ENCODE peak calls at places on chromosomes 1 and 21, in five cellular contexts. K, T, G, L and R are unnamed samples. For H3K4me1, the result is how much of the 10 kb centered on the place peaks cover.

GRCh38 chr21:22200378-22201092 is 1202.3 kb downstream of the NCAM2 start:
- DNase-seq in K (no peak), T (peak), G (no peak), L (no peak), R (peak)

GRCh38 chr1:8394456-8395321 is 76.8 kb downstream of the SLC45A1 start:
- DNase-seq in K (no peak), T (peak), G (no peak), L (no peak), R (no peak)

GRCh38 chr21:33197546-33197945 is 32.2 kb upstream of the IFNAR2 start:
- DNase-seq in K (no peak), T (no peak), G (peak), L (no peak), R (no peak)

GRCh38 chr1:227314014-227314848 is 4.1 kb downstream of the CDC42BPA start:
- DNase-seq in K (no peak), T (no peak), G (no peak), L (no peak), R (no peak)

GRCh38 chr21:33762798-33763572 is 120.7 kb downstream of the ITSN1 start:
- DNase-seq in K (no peak), T (peak), G (no peak), L (no peak), R (no peak)

GRCh38 chr1:21544095-21544494 is 34.9 kb downstream of the ALPL start:
- DNase-seq in K (no peak), T (no peak), G (no peak), L (no peak), R (no peak)

GRCh38 chr1:24555591-24556413 is at the start of gene NCMAP:
- DNase-seq in K (no peak), T (peak), G (peak), L (no peak), R (no peak)

GRCh38 chr1:246530482-246530881 is 23.4 kb upstream of the SMYD3 start:
- DNase-seq in K (no peak), T (no peak), G (no peak), L (no peak), R (no peak)

GRCh38 chr1:67285780-67286488 is 21.7 kb upstream of the IL12RB2 start:
- DNase-seq in K (no peak), T (peak), G (no peak), L (no peak), R (no peak)

GRCh38 chr1:227756172-227756959 is 21.1 kb downstream of the SNAP47 start:
- DNase-seq in K (peak), T (no peak), G (no peak), L (peak), R (no peak)

GRCh38 chr1:205633421-205633976 is 1.7 kb upstream of the ELK4 start:
- DNase-seq in K (no peak), T (peak), G (no peak), L (no peak), R (no peak)

GRCh38 chr1:224353975-224354930 is 2.4 kb upstream of the CNIH4 start:
- DNase-seq in K (no peak), T (no peak), G (no peak), L (no peak), R (no peak)

GRCh38 chr1:247857986-247858356 is 984 bp downstream of the TRIM58 start:
- DNase-seq in K (no peak), T (no peak), G (no peak), L (no peak), R (no peak)

GRCh38 chr1:151457911-151458882 is 1.1 kb downstream of the POGZ start:
- DNase-seq in K (peak), T (peak), G (peak), L (peak), R (peak)

GRCh38 chr21:45493401-45494001 is 48.7 kb downstream of the SLC19A1 start:
- DNase-seq in K (no peak), T (no peak), G (no peak), L (no peak), R (no peak)

GRCh38 chr1:28509705-28510349 is 4.0 kb downstream of the RCC1 start:
- DNase-seq in K (no peak), T (no peak), G (peak), L (no peak), R (no peak)

GRCh38 chr1:59852117-59852516 is 37.4 kb downstream of the HOOK1 start:
- DNase-seq in K (no peak), T (no peak), G (no peak), L (no peak), R (no peak)

GRCh38 chr1:185646202-185646683 is 87.9 kb upstream of the HMCN1 start:
- DNase-seq in K (peak), T (peak), G (peak), L (no peak), R (peak)

GRCh38 chr1:216953495-216953894 is 230.3 kb upstream of the ESRRG start:
- DNase-seq in K (no peak), T (no peak), G (no peak), L (no peak), R (no peak)

GRCh38 chr1:7587726-7588456 is 183.2 kb upstream of the VAMP3 start:
- DNase-seq in K (no peak), T (no peak), G (no peak), L (no peak), R (no peak)

GRCh38 chr1:231869364-231869763 is 242.8 kb downstream of the DISC1 start:
- DNase-seq in K (no peak), T (no peak), G (no peak), L (no peak), R (no peak)

GRCh38 chr21:37367758-37368535 is 1.4 kb downstream of the DYRK1A start:
- DNase-seq in K (peak), T (peak), G (peak), L (peak), R (peak)

GRCh38 chr1:60753508-60753907 is 328.9 kb upstream of the NFIA start:
- DNase-seq in K (no peak), T (no peak), G (no peak), L (no peak), R (no peak)

GRCh38 chr1:48229309-48229708 is 6.8 kb downstream of the SLC5A9 start:
- DNase-seq in K (no peak), T (no peak), G (no peak), L (no peak), R (no peak)

GRCh38 chr1:108556501-108556900 is 3.4 kb upstream of the EEIG2 start:
- DNase-seq in K (no peak), T (no peak), G (no peak), L (no peak), R (no peak)

GRCh38 chr1:31372961-31373896 is at the start of gene FABP3:
- DNase-seq in K (peak), T (peak), G (peak), L (peak), R (peak)

GRCh38 chr1:224061436-224061835 is 52.5 kb upstream of the FBXO28 start:
- DNase-seq in K (no peak), T (no peak), G (no peak), L (no peak), R (no peak)

GRCh38 chr1:85397490-85398044 is 67.4 kb downstream of the DDAH1 start:
- DNase-seq in K (no peak), T (no peak), G (no peak), L (no peak), R (no peak)

GRCh38 chr1:37765937-37766664 is 1.2 kb upstream of the EPHA10 start:
- DNase-seq in K (no peak), T (peak), G (no peak), L (no peak), R (no peak)

GRCh38 chr1:49051647-49052046 is 275.0 kb upstream of the BEND5 start:
- DNase-seq in K (no peak), T (no peak), G (no peak), L (no peak), R (no peak)

GRCh38 chr1:41631154-41631553 is 146.7 kb upstream of the EDN2 start:
- DNase-seq in K (no peak), T (no peak), G (no peak), L (no peak), R (no peak)

GRCh38 chr21:42278750-42279149 is 36.5 kb downstream of the TFF3 start:
- DNase-seq in K (no peak), T (no peak), G (no peak), L (peak), R (no peak)

GRCh38 chr21:42276526-42277154 is 38.6 kb downstream of the TFF3 start:
- DNase-seq in K (no peak), T (peak), G (no peak), L (no peak), R (no peak)

GRCh38 chr21:42279341-42279871 is 35.8 kb downstream of the TFF3 start:
- DNase-seq in K (no peak), T (no peak), G (no peak), L (no peak), R (no peak)

GRCh38 chr21:42276076-42276475 is 39.1 kb downstream of the TFF3 start:
- DNase-seq in K (no peak), T (peak), G (no peak), L (no peak), R (no peak)

GRCh38 chr21:42277593-42277992 is 37.6 kb downstream of the TFF3 start:
- DNase-seq in K (no peak), T (no peak), G (no peak), L (no peak), R (no peak)
- H3K4me1 ChIP-seq in K (under half), T (under half), G (under half), L (under half), R (under half)

DNA sequence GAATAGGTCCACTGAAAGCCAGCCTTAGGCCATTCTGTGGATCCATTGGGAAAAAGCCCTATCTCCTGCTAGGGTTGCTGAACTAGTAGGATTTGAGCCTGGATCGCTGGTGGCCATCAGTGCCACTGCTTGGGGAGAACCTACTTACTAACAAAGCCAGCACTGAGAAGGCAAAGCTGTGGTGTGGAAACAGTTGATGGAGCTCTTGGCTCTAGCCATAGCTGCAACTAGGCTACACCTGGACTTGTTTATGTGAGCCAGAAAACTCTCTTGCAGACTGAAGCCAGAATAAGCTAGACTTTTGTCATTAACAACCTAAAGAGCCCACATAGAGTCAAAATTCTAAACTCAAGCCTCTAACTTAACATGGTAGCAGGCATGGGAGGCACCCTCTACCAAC is 20.7 kb downstream of the DAB1 start:
- DNase-seq in K (no peak), T (no peak), G (no peak), L (no peak), R (no peak)
- TF ChIP-seq CTCF in K (no peak), T (no peak), G (no peak), L (no peak), R (no peak)

GRCh38 chr1:11807087-11807486 is 1.1 kb downstream of the CLCN6 start:
- DNase-seq in K (no peak), T (no peak), G (no peak), L (no peak), R (no peak)

GRCh38 chr1:11805454-11806306 is at the start of the genes CLCN6 and MTHFR:
- DNase-seq in K (peak), T (peak), G (peak), L (peak), R (peak)

GRCh38 chr1:11802973-11803885 is 2.5 kb downstream of the MTHFR start:
- DNase-seq in K (peak), T (peak), G (peak), L (peak), R (peak)

GRCh38 chr1:11804666-11805453 is 904 bp downstream of the MTHFR start:
- DNase-seq in K (peak), T (peak), G (peak), L (no peak), R (no peak)

GRCh38 chr1:11806307-11806936 is 431 bp downstream of the CLCN6 start:
- DNase-seq in K (no peak), T (peak), G (peak), L (no peak), R (no peak)
- H3K4me1 ChIP-seq in K (under half), T (under half), G (under half), L (under half), R (under half)

GRCh38 chr1:192489046-192489445 is 86.5 kb upstream of the RGS1 start:
- DNase-seq in K (no peak), T (no peak), G (no peak), L (no peak), R (no peak)

GRCh38 chr1:192489748-192490147 is 85.8 kb upstream of the RGS1 start:
- DNase-seq in K (peak), T (peak), G (peak), L (peak), R (no peak)

GRCh38 chr1:192491804-192492554 is 83.6 kb upstream of the RGS1 start:
- DNase-seq in K (no peak), T (peak), G (no peak), L (no peak), R (no peak)

GRCh38 chr1:192485692-192486436 is 89.7 kb upstream of the RGS1 start:
- DNase-seq in K (peak), T (peak), G (peak), L (no peak), R (no peak)

GRCh38 chr1:192488058-192488457 is 87.5 kb upstream of the RGS1 start:
- DNase-seq in K (no peak), T (peak), G (no peak), L (no peak), R (no peak)
- TF ChIP-seq CTCF in K (no peak), T (peak), G (no peak), L (no peak), R (peak)

DNA sequence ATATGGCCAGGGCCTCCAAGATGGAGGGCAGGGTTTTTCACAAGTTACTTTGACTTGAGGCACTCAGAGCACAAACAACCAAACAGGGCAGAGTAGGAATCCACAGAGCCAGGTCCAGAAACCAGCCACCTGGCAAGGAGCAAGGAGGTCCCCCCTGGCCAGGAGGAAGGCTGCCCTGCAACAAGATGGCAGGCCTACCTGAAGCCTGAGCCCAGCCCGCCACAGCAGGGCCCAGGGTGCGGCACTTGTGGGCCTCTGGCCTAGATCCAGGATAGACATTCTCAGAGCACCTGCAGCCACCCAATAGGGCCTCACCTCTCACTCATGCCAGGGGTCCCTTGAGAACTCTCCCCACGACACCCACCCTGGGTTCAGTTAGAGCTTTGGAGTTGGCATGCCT is 11.5 kb downstream of the SH3BGRL3 start:
- DNase-seq in K (no peak), T (no peak), G (no peak), L (peak), R (no peak)
- H3K4me1 ChIP-seq in K (under half), T (under half), G (under half), L (under half), R (under half)